ENCODE peak calls at places on chromosomes 4 and X, in four cellular contexts. F is SIG-M5, T is heart right ventricle, R is nephron progenitor cell. J is an unnamed sample.
A peak's percentile ranks its signal among the peaks of the same experiment; 100 is the strongest.

GRCh38 chr4:8384397-8385060 is 56.0 kb downstream of the ACOX3 start:
- DNase-seq in F (no peak), T (no peak), R (no peak), J (peak; percentile 27)

GRCh38 chr4:163878336-163879121 is 384.0 kb downstream of the TMA16 start:
- DNase-seq in F (no peak), T (no peak), R (no peak), J (no peak)

GRCh38 chr4:133581971-133582619 is 433.0 kb downstream of the PCDH10 start:
- DNase-seq in F (no peak), T (no peak), R (no peak), J (no peak)

GRCh38 chrX:19121898-19122640 is at the start of gene ADGRG2:
- DNase-seq in F (no peak), T (peak; percentile 6), R (peak; percentile 63), J (peak; percentile 60)

GRCh38 chr4:55184600-55185523 is 59.5 kb upstream of the KDR start:
- DNase-seq in F (no peak), T (no peak), R (no peak), J (peak; percentile 41)

GRCh38 chr4:5894266-5894665 is 1.4 kb upstream of the CRMP1 start:
- DNase-seq in F (no peak), T (no peak), R (peak; percentile 37), J (no peak)

GRCh38 chr4:41443340-41444079 is 94.4 kb upstream of the LIMCH1 start:
- DNase-seq in F (no peak), T (no peak), R (no peak), J (no peak)

GRCh38 chr4:181845617-181846016 is 397.6 kb upstream of the TENM3 start:
- DNase-seq in F (no peak), T (no peak), R (no peak), J (no peak)

GRCh38 chr4:5378002-5378401 is 326.7 kb downstream of the STK32B start:
- DNase-seq in F (no peak), T (no peak), R (no peak), J (no peak)

J was measured in left ventricle myocardium superior.